ENCODE peak calls at places on chromosomes 1 and 21, in seven cellular contexts. X is T-helper 2 cell; V is fibroblast of lung; N is activated CD8-positive, alpha-beta memory T cell treated with anti-CD3 and anti-CD28 coated beads for 4 hours; J is GM12865; A is amygdala; R is activated naive CD4-positive, alpha-beta T cell treated with anti-CD3 and anti-CD28 coated beads, Interleukin-2, amount 10 ng/mL, durations not matched to agents 7 days and 5 days. T is an unnamed sample.

GRCh38 chr21:40272037-40272436 is 404.8 kb downstream of the PCP4 start:
- DNase-seq in X (no peak), N (no peak), V (no peak), A (no peak), J (no peak), R (no peak), T (no peak)

GRCh38 chr1:30378991-30379581 is 344.3 kb downstream of the MATN1 start:
- DNase-seq in A (no peak), N (no peak), R (no peak), J (no peak), V (peak; percentile 56), X (no peak), T (peak; percentile 57)

GRCh38 chr1:229344139-229344538 is 1.3 kb upstream of the CCSAP start:
- DNase-seq in X (no peak), N (no peak), J (no peak), R (no peak), V (no peak), A (no peak), T (no peak)

GRCh38 chr21:32887026-32887425 is 115.5 kb upstream of the PAXBP1 start:
- DNase-seq in V (no peak), X (no peak), R (no peak), J (no peak), A (no peak), N (no peak), T (no peak)

GRCh38 chr1:247365023-247365422 is 33.4 kb upstream of the ZNF496 start:
- DNase-seq in X (no peak), J (no peak), N (no peak), R (no peak), V (no peak), A (no peak), T (no peak)

GRCh38 chr1:109805486-109806180 is 41.9 kb upstream of the EPS8L3 start:
- DNase-seq in R (peak; percentile 16), X (no peak), J (no peak), V (no peak), A (no peak), N (no peak), T (peak; percentile 43)

GRCh38 chr1:151864411-151864810 is 10.9 kb upstream of the THEM5 start:
- DNase-seq in J (no peak), X (no peak), R (no peak), A (no peak), N (no peak), V (no peak), T (no peak)

GRCh38 chr1:229972600-229973296 is 94.3 kb upstream of the GALNT2 start:
- DNase-seq in R (no peak), X (no peak), A (no peak), J (peak; percentile 37), V (no peak), N (no peak), T (no peak)

GRCh38 chr1:117817629-117818028 is 111.8 kb downstream of the GDAP2 start:
- DNase-seq in N (no peak), J (no peak), A (no peak), R (no peak), V (no peak), X (no peak), T (no peak)

GRCh38 chr1:229042482-229042881 is 228.4 kb upstream of the RAB4A start:
- DNase-seq in R (no peak), A (no peak), N (no peak), X (no peak), V (no peak), J (no peak), T (no peak)

GRCh38 chr1:185911978-185912377 is 177.8 kb downstream of the HMCN1 start:
- DNase-seq in X (no peak), J (no peak), V (no peak), N (no peak), R (no peak), A (no peak), T (no peak)

GRCh38 chr1:39115271-39116110 is 89.0 kb upstream of the MACF1 start:
- DNase-seq in J (no peak), V (peak; percentile 36), N (no peak), R (no peak), A (no peak), X (no peak), T (peak; percentile 49)

GRCh38 chr1:51320967-51321923 is 9.1 kb downstream of the TTC39A start:
- DNase-seq in R (no peak), N (no peak), V (no peak), X (no peak), A (no peak), J (no peak), T (no peak)

GRCh38 chr1:246782120-246782900 is 58.1 kb downstream of the SCCPDH start:
- DNase-seq in N (no peak), R (no peak), J (no peak), A (no peak), X (no peak), V (peak; percentile 93), T (peak; percentile 67)

GRCh38 chr21:39527664-39528381 is 76.1 kb downstream of the SH3BGR start:
- DNase-seq in J (no peak), V (no peak), N (no peak), A (no peak), R (no peak), X (no peak), T (no peak)

GRCh38 chr1:12166834-12167492 is at the start of gene TNFRSF1B:
- DNase-seq in N (peak; percentile 43), V (no peak), R (peak; percentile 83), A (no peak), J (peak; percentile 84), X (peak; percentile 66), T (peak; percentile 77)

GRCh38 chr21:38691626-38692025 is 114.1 kb upstream of the ETS2 start:
- DNase-seq in J (no peak), V (peak; percentile 11), A (no peak), X (no peak), N (no peak), R (no peak), T (no peak)

GRCh38 chr1:235917267-235917811 is 50.6 kb upstream of the LYST start:
- DNase-seq in N (peak; percentile 42), X (peak; percentile 58), J (peak; percentile 84), R (peak; percentile 32), A (no peak), V (peak; percentile 99), T (peak; percentile 98)

GRCh38 chr21:42581676-42582371 is 68.2 kb downstream of the SLC37A1 start:
- DNase-seq in N (no peak), R (peak; percentile 10), A (no peak), J (no peak), V (no peak), X (no peak), T (no peak)

GRCh38 chr1:224929335-224930237 is at the start of gene DNAH14:
- DNase-seq in R (peak; percentile 21), J (peak; percentile 77), X (no peak), V (peak; percentile 83), A (no peak), N (no peak), T (peak; percentile 76)

GRCh38 chr1:151340870-151341754 is 5.9 kb downstream of the RFX5 start:
- DNase-seq in V (peak; percentile 89), N (peak; percentile 27), A (no peak), X (peak; percentile 41), J (peak; percentile 76), R (peak; percentile 62), T (peak; percentile 97)

GRCh38 chr1:74395492-74395891 is 116.9 kb downstream of the LRRC53 start:
- DNase-seq in R (no peak), A (no peak), N (no peak), V (no peak), X (no peak), J (no peak), T (peak; percentile 8)

GRCh38 chr1:111242805-111243523 is 15.5 kb downstream of the CHI3L2 start:
- DNase-seq in R (no peak), N (no peak), V (no peak), X (no peak), J (no peak), A (no peak), T (no peak)

GRCh38 chr1:45050931-45051748 is 39.1 kb downstream of the UROD start:
- DNase-seq in J (no peak), X (no peak), A (no peak), N (no peak), R (peak; percentile 28), V (no peak), T (no peak)

GRCh38 chr1:223109581-223110026 is 33.4 kb downstream of the TLR5 start:
- DNase-seq in R (no peak), X (no peak), J (no peak), V (no peak), N (no peak), A (no peak), T (no peak)

GRCh38 chr1:177975588-177976495 is 6.0 kb upstream of the SEC16B start:
- DNase-seq in R (no peak), A (no peak), V (peak; percentile 53), N (no peak), X (no peak), J (no peak), T (peak; percentile 29)

T was measured in adipocyte.